ENCODE peak calls at places on chromosomes 13 and 19, in five cellular contexts. G is MCF 10A, W is right lobe of liver, B is left ventricle myocardium inferior, N is pancreas. S is an unnamed sample.

GRCh38 chr19:49222528-49222927 is 64.9 kb downstream of the TRPM4 start:
- DNase-seq in G (no peak), W (no peak), B (no peak), N (no peak), S (no peak)

GRCh38 chr19:16371540-16371986 is 46.9 kb downstream of the KLF2 start:
- DNase-seq in G (no peak), W (no peak), B (peak; percentile 55), N (no peak), S (peak; percentile 80)

GRCh38 chr19:8485561-8486371 is 16.7 kb downstream of the PRAM1 start:
- DNase-seq in G (no peak), W (no peak), B (no peak), N (no peak), S (no peak)

GRCh38 chr19:6809262-6809661 is 36.8 kb downstream of the VAV1 start:
- DNase-seq in G (no peak), W (no peak), B (no peak), N (no peak), S (no peak)

GRCh38 chr19:38030681-38031422 is 123.8 kb downstream of the SIPA1L3 start:
- DNase-seq in G (no peak), W (no peak), B (no peak), N (no peak), S (no peak)

GRCh38 chr13:94249512-94249911 is 230.0 kb downstream of the DCT start:
- DNase-seq in G (peak; percentile 59), W (no peak), B (no peak), N (no peak), S (no peak)

GRCh38 chr19:29541473-29542253 is 15.9 kb downstream of the VSTM2B start:
- DNase-seq in G (no peak), W (no peak), B (no peak), N (no peak), S (no peak)

GRCh38 chr19:43705729-43706128 is 10.1 kb upstream of the IRGC start:
- DNase-seq in G (no peak), W (no peak), B (no peak), N (no peak), S (no peak)

GRCh38 chr19:35755550-35756371 is 1.1 kb downstream of the HSPB6 start:
- DNase-seq in G (no peak), W (no peak), B (peak; percentile 90), N (no peak), S (no peak)

GRCh38 chr13:44017756-44018309 is 138.1 kb downstream of the LACC1 start:
- DNase-seq in G (no peak), W (no peak), B (peak; percentile 18), N (no peak), S (no peak)
- TF ChIP-seq CTCF in G (no peak), W (no peak), B (no peak), N (no peak), S (no peak)

DNA sequence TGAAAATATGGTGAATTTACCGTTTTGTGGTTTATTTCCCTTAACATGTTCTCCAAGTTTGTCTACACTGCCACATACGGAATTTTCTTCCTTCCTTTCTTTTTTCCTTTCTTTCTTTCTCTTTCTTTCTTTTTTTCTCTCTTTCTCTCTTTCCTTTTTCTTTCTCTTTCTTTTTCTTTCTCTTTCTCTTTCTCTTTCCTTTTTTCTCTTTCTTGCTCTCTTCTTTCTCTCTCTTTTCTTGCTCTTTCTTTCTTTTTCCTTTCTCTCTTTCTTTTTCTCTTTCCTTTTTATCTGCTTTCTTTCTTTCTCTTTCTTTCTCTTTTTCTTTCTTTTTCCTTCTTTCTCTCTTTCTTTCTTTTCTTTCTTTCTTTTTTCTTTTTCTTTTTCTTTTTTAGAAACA is 1962.3 kb upstream of the PCDH20 start:
- DNase-seq in G (no peak), W (no peak), B (no peak), N (no peak), S (no peak)
- TF ChIP-seq CTCF in G (no peak), W (no peak), B (no peak), N (no peak), S (peak; percentile 26)

DNA sequence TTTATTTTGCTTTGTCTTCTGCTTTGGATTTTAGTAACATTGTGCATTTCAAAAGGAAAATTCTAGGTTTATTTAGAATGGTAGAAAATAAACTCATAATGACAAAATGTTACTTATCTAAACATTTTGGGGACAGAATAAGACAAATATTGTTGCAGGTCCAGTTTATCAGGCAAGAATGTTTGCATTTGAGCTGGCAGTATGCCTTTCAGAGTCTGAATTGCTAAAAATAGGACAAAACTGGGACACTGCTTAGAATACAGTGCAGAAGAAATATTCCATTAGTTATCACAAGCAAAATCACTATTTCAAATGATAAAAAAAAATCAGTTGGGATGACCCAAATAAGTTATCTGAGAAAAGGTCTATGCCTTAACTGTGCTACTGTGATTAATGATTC is 870.3 kb upstream of the MIR17HG start:
- DNase-seq in G (no peak), W (no peak), B (no peak), N (peak; percentile 16), S (no peak)
- TF ChIP-seq CTCF in G (no peak), W (no peak), B (no peak), N (no peak), S (no peak)

GRCh38 chr19:33950141-33950805 is 153.6 kb downstream of the KCTD15 start:
- DNase-seq in G (no peak), W (no peak), B (no peak), N (no peak), S (no peak)

GRCh38 chr19:33946535-33947323 is 150.1 kb downstream of the KCTD15 start:
- DNase-seq in G (no peak), W (no peak), B (no peak), N (no peak), S (no peak)

GRCh38 chr19:33953023-33953422 is 156.4 kb downstream of the KCTD15 start:
- DNase-seq in G (no peak), W (no peak), B (no peak), N (no peak), S (no peak)

GRCh38 chr19:33948651-33949335 is 152.1 kb downstream of the KCTD15 start:
- DNase-seq in G (no peak), W (no peak), B (no peak), N (no peak), S (no peak)

DNA sequence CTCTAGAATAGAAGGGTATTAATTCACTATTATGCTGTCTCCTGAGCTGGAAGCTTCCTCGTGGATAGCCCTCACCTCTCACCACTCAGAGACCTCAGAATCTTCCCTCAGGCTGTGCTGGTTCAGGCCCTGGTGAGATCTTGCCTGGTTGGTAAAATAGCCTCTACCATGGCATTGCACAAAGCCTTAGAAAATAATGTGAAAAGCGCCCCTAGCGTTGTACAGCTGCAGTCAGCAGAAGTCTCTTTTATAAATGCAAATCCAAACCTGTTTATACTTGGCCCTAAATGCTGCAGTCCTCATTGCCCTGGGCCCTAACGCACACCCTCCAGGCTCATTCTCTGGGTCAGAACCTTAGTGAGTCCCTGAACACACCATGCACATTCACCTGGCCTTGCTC is 150.9 kb downstream of the KCTD15 start:
- DNase-seq in G (peak; percentile 18), W (no peak), B (no peak), N (no peak), S (no peak)
- TF ChIP-seq CTCF in G (peak; percentile 4), W (no peak), B (no peak), N (no peak), S (no peak)

DNA sequence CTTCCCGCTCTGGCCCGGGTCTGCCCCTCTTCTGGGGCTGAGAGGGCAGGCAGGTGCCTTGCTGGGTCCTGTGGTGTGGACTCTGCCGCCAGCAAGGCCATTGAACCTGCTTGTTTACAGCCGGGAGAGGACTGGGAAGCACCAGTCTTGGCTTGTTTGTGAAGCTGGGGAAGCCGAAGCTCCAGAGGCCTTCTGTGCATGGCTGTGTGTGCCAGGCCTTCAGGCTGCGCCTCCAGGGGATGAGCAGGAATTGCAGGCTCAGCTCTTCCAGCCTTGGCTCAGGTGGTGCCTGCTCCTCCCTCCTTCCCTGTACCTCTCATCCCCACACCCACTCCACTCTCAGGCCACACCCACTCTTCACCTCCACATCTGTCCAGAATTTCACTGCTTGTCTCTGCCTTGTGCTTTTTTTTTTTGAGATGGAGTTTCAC is 17.5 kb downstream of the NDUFB7 start:
- DNase-seq in G (peak; percentile 27), W (peak; percentile 87), B (no peak), N (no peak), S (no peak)
- TF ChIP-seq CTCF in G (peak; percentile 20), W (peak; percentile 14), B (no peak), N (no peak), S (no peak)

GRCh38 chr13:50801087-50801931 is 42.2 kb downstream of the DLEU7 start:
- DNase-seq in G (peak; percentile 82), W (peak; percentile 59), B (no peak), N (peak; percentile 40), S (peak; percentile 59)

GRCh38 chr13:50809133-50810090 is 34.1 kb downstream of the DLEU7 start:
- DNase-seq in G (no peak), W (no peak), B (no peak), N (no peak), S (no peak)

GRCh38 chr13:50810998-50811397 is 32.5 kb downstream of the DLEU7 start:
- DNase-seq in G (no peak), W (no peak), B (no peak), N (no peak), S (no peak)

GRCh38 chr13:50810468-50810867 is 33.0 kb downstream of the DLEU7 start:
- DNase-seq in G (no peak), W (no peak), B (no peak), N (no peak), S (no peak)

DNA sequence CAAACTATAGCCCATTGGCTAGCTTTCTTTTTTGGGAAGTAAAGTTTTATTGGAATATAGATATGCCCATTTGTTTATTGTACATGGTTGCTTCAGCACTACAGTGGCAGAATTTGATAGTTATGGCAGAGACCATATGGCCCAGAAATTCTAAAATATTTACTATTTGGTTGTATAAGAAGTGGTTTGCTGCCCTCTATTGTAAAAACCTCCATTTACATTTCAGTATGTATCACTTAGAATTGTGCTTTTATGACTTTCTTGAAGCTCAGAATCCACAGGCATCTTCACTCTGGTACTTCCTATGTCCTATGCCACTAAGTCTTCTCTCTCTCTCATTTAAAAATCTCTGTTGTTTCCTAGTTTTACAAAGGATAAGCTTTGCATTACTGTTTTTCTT is 37.7 kb downstream of the DLEU7 start:
- DNase-seq in G (peak; percentile 8), W (no peak), B (no peak), N (no peak), S (no peak)
- TF ChIP-seq CTCF in G (peak; percentile 17), W (no peak), B (peak; percentile 25), N (no peak), S (no peak)

GRCh38 chr13:51249767-51250741 is 27.9 kb downstream of the FAM124A start:
- DNase-seq in G (peak; percentile 20), W (no peak), B (no peak), N (no peak), S (no peak)
- TF ChIP-seq CTCF in G (no peak), W (peak; percentile 25), B (peak; percentile 40), N (no peak), S (peak; percentile 46)

S was measured in CD14-positive monocyte.